ENCODE peak calls at places on chromosomes 13 and 19, in five cellular contexts. C, B, R, D and S are unnamed samples.

GRCh38 chr19:5338661-5339469 is 1.7 kb downstream of the PTPRS start:
- DNase-seq in C (no peak), B (no peak), R (no peak), D (no peak), S (no peak)

GRCh38 chr13:37534181-37534580 is 64.4 kb downstream of the POSTN start:
- DNase-seq in C (no peak), B (no peak), R (no peak), D (no peak), S (no peak)

GRCh38 chr19:39474139-39474620 is 6.5 kb upstream of the TIMM50 start:
- DNase-seq in C (peak; percentile 60), B (peak; percentile 73), R (peak; percentile 64), D (peak; percentile 65), S (no peak)

GRCh38 chr13:42129033-42129432 is 80.6 kb downstream of the DGKH start:
- DNase-seq in C (no peak), B (no peak), R (no peak), D (no peak), S (no peak)

GRCh38 chr13:30388401-30389283 is 33.7 kb upstream of the UBE2L5 start:
- DNase-seq in C (no peak), B (no peak), R (no peak), D (no peak), S (no peak)

GRCh38 chr13:76663941-76664340 is 222.3 kb downstream of the KCTD12 start:
- DNase-seq in C (no peak), B (no peak), R (no peak), D (no peak), S (no peak)

GRCh38 chr13:22107549-22107948 is 436.7 kb downstream of the FGF9 start:
- DNase-seq in C (no peak), B (no peak), R (peak; percentile 28), D (no peak), S (no peak)

GRCh38 chr19:33622505-33622808 is 704 bp downstream of the CHST8 start:
- DNase-seq in C (no peak), B (no peak), R (no peak), D (no peak), S (no peak)

GRCh38 chr13:68056816-68057710 is 826.9 kb upstream of the PCDH9 start:
- DNase-seq in C (no peak), B (no peak), R (peak; percentile 84), D (peak; percentile 28), S (peak; percentile 39)

GRCh38 chr19:45448887-45449299 is 18.9 kb upstream of the FOSB start:
- DNase-seq in C (no peak), B (no peak), R (no peak), D (no peak), S (no peak)

GRCh38 chr13:39215971-39216370 is 177.7 kb downstream of the NHLRC3 start:
- DNase-seq in C (no peak), B (no peak), R (no peak), D (no peak), S (no peak)

GRCh38 chr19:1684573-1684912 is 32.1 kb upstream of the TCF3 start:
- DNase-seq in C (no peak), B (no peak), R (no peak), D (no peak), S (no peak)

GRCh38 chr13:45132384-45133064 is 12.2 kb downstream of the GTF2F2 start:
- DNase-seq in C (no peak), B (no peak), R (no peak), D (peak; percentile 61), S (no peak)

GRCh38 chr13:45086484-45086883 is 33.8 kb upstream of the GTF2F2 start:
- DNase-seq in C (no peak), B (no peak), R (no peak), D (no peak), S (no peak)

GRCh38 chr19:40341601-40342482 is 6.4 kb downstream of the C19orf47 start:
- DNase-seq in C (no peak), B (peak; percentile 87), R (no peak), D (no peak), S (no peak)

GRCh38 chr13:44626176-44626575 is 50.0 kb upstream of the TSC22D1 start:
- DNase-seq in C (no peak), B (no peak), R (no peak), D (no peak), S (no peak)

GRCh38 chr19:28397311-28397710 is 815.6 kb downstream of the UQCRFS1 start:
- DNase-seq in C (no peak), B (no peak), R (no peak), D (no peak), S (no peak)

GRCh38 chr19:49689133-49690072 is at the start of gene ADM5:
- DNase-seq in C (no peak), B (no peak), R (no peak), D (no peak), S (no peak)

GRCh38 chr13:50410921-50411712 is 395.9 kb downstream of the KCNRG start:
- DNase-seq in C (no peak), B (no peak), R (peak; percentile 67), D (no peak), S (peak; percentile 32)

GRCh38 chr19:51016798-51017683 is 2.5 kb downstream of the KLK10 start:
- DNase-seq in C (peak; percentile 56), B (no peak), R (peak; percentile 87), D (peak; percentile 20), S (no peak)

GRCh38 chr19:58346961-58347929 is 6.0 kb downstream of the A1BG start:
- DNase-seq in C (peak; percentile 73), B (peak; percentile 79), R (peak; percentile 78), D (peak; percentile 89), S (no peak)

GRCh38 chr13:52787212-52787611 is 47.6 kb upstream of the CNMD start:
- DNase-seq in C (no peak), B (no peak), R (no peak), D (no peak), S (no peak)

GRCh38 chr19:38890686-38891085 is 8.7 kb downstream of the SIRT2 start:
- DNase-seq in C (no peak), B (no peak), R (no peak), D (no peak), S (no peak)

GRCh38 chr13:20544186-20544914 is 18.7 kb upstream of the CRYL1 start:
- DNase-seq in C (no peak), B (no peak), R (no peak), D (no peak), S (no peak)

GRCh38 chr13:114140909-114141255 is 8.5 kb upstream of the RASA3 start:
- DNase-seq in C (peak; percentile 75), B (peak; percentile 44), R (no peak), D (no peak), S (no peak)

GRCh38 chr13:94620286-94620896 is 18.7 kb downstream of the GPR180 start:
- DNase-seq in C (peak; percentile 61), B (no peak), R (peak; percentile 45), D (peak; percentile 39), S (no peak)

GRCh38 chr13:96966415-96967102 is 27.7 kb downstream of the OXGR1 start:
- DNase-seq in C (no peak), B (no peak), R (no peak), D (no peak), S (no peak)

GRCh38 chr19:51802775-51803174 is 7.8 kb downstream of the FPR3 start:
- DNase-seq in C (no peak), B (no peak), R (no peak), D (no peak), S (no peak)

GRCh38 chr19:5503598-5503997 is 48.4 kb downstream of the ZNRF4 start:
- DNase-seq in C (no peak), B (no peak), R (peak; percentile 46), D (no peak), S (no peak)

GRCh38 chr13:79485014-79485441 is 4.1 kb downstream of the NDFIP2 start:
- DNase-seq in C (no peak), B (no peak), R (peak; percentile 87), D (no peak), S (no peak)

GRCh38 chr13:25207291-25207690 is 35.2 kb upstream of the AMER2 start:
- DNase-seq in C (no peak), B (no peak), R (no peak), D (no peak), S (no peak)

GRCh38 chr19:1106841-1107654 is 3.3 kb downstream of the GPX4 start:
- DNase-seq in C (no peak), B (no peak), R (peak; percentile 86), D (no peak), S (no peak)

GRCh38 chr19:16327911-16328823 is 3.5 kb downstream of the KLF2 start:
- DNase-seq in C (peak; percentile 78), B (peak; percentile 94), R (peak; percentile 32), D (peak; percentile 68), S (no peak)

GRCh38 chr19:16330368-16330801 is 5.8 kb downstream of the KLF2 start:
- DNase-seq in C (peak; percentile 99), B (peak; percentile 82), R (peak; percentile 90), D (peak; percentile 67), S (peak; percentile 65)

GRCh38 chr19:16328824-16329482 is 4.3 kb downstream of the KLF2 start:
- DNase-seq in C (peak; percentile 79), B (no peak), R (peak; percentile 43), D (peak; percentile 57), S (no peak)

GRCh38 chr19:16332991-16333624 is 8.5 kb downstream of the KLF2 start:
- DNase-seq in C (no peak), B (no peak), R (no peak), D (no peak), S (no peak)

DNA sequence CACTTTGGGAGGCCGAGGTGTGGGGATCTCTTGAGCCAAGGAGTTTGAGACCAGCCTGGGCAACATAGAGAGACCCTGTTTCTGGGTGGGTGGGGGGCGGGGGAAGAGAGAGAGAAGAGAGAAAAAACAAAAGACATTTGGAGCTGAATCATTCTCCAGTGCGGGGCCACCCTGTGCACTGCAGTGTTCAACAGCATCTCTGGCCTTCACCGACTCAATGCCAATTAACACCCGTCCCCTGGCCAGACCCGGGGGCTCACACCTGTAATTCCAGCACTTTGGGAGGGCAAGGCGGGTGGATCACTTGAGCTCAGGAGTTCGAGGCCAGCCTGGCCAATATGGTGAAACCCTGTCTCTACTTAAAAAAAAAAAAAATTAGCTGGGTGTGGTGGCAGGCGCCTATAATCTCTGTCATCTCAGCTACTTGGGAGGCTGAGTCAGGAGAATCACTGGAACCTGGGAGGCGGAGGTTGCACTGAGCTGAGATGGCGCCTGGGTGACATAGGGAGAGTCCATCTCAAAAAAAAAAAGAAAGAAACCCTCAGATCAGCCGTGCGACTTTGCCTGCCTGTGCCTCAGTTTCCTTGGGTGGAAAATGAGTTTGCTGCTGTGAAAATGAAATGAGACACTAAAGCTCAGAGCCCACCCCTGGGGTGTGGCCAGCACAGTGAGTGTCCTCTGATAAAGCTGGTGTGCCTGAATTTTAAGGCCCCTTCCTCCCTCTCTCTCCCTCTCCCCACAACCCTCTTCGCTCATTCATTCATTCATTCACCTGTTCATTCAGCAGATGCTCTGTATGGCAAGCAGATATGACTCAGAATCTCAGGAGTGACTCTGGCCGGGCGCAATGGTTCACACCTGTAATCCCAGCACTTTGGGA is 6.4 kb downstream of the KLF2 start:
- DNase-seq in C (peak; percentile 69), B (no peak), R (no peak), D (no peak), S (no peak)
- H3K4me3 ChIP-seq in C (no peak overlapping the region), B (no peak overlapping the region), R (no peak overlapping the region), D (no peak overlapping the region), S (no peak overlapping the region)

GRCh38 chr13:105702441-105702840 is 833.0 kb downstream of the EFNB2 start:
- DNase-seq in C (no peak), B (no peak), R (no peak), D (no peak), S (no peak)
- H3K4me1 ChIP-seq in C (no peaks in the 10 kb centered on the region), B (no peaks in the 10 kb centered on the region), R (no peaks in the 10 kb centered on the region), D (no peaks in the 10 kb centered on the region), S (no peaks in the 10 kb centered on the region)

GRCh38 chr19:29927944-29928669 is 13.9 kb upstream of the URI1 start:
- DNase-seq in C (no peak), B (no peak), R (no peak), D (peak; percentile 55), S (no peak)
- H3K4me3 ChIP-seq in C (no peak overlapping the region), B (no peak overlapping the region), R (no peak overlapping the region), D (peak overlapping the region; percentile 22), S (peak overlapping the region; percentile 32)

GRCh38 chr19:18379803-18380747 is 5.9 kb upstream of the GDF15 start:
- DNase-seq in C (no peak), B (peak; percentile 94), R (peak; percentile 99), D (no peak), S (peak; percentile 96)
- H3K4me1 ChIP-seq in C (no peaks in the 10 kb centered on the region), B (peaks cover 24% of the 10 kb centered on the region), R (peaks cover 73% of the 10 kb centered on the region), D (peaks cover 5% of the 10 kb centered on the region), S (peaks cover 32% of the 10 kb centered on the region)